ENCODE peak calls at places on chromosomes 13 and 19, in six cellular contexts. X, R, J, G, V and Q are unnamed samples. For H3K27me3, the result is how much of the 10 kb centered on the place peaks cover.

GRCh38 chr13:74133657-74134201 is 475 bp downstream of the KLF12 start:
- DNase-seq in X (peak), R (peak), J (peak), G (peak), V (peak), Q (peak)

GRCh38 chr19:51493776-51494175 is 7.8 kb downstream of the SIGLEC12 start:
- DNase-seq in X (no peak), R (no peak), J (no peak), G (no peak), V (no peak), Q (no peak)

GRCh38 chr19:7681336-7682174 is 922 bp downstream of the TRAPPC5 start:
- DNase-seq in X (peak), R (peak), J (peak), G (peak), V (peak), Q (peak)

GRCh38 chr13:59684105-59684504 is 479.6 kb downstream of the DIAPH3 start:
- DNase-seq in X (no peak), R (no peak), J (no peak), G (no peak), V (no peak), Q (no peak)

GRCh38 chr13:40221460-40222201 is 444.8 kb downstream of the FOXO1 start:
- DNase-seq in X (no peak), R (peak), J (no peak), G (no peak), V (no peak), Q (no peak)

GRCh38 chr13:105087941-105088340 is 1447.5 kb downstream of the EFNB2 start:
- DNase-seq in X (no peak), R (no peak), J (no peak), G (no peak), V (no peak), Q (no peak)

GRCh38 chr19:45782820-45783785 is 813 bp upstream of the DMPK start:
- DNase-seq in X (peak), R (peak), J (no peak), G (no peak), V (no peak), Q (no peak)

GRCh38 chr13:40318366-40318765 is 348.1 kb downstream of the FOXO1 start:
- DNase-seq in X (no peak), R (no peak), J (no peak), G (peak), V (peak), Q (no peak)

GRCh38 chr13:25980255-25980654 is 71.6 kb downstream of the SHISA2 start:
- DNase-seq in X (peak), R (no peak), J (no peak), G (no peak), V (no peak), Q (no peak)

GRCh38 chr19:39858541-39858940 is 12.4 kb upstream of the FBL start:
- DNase-seq in X (peak), R (peak), J (no peak), G (peak), V (no peak), Q (peak)

GRCh38 chr13:35961461-35962220 is 169.5 kb downstream of the DCLK1 start:
- DNase-seq in X (peak), R (no peak), J (no peak), G (no peak), V (no peak), Q (no peak)

GRCh38 chr19:10820173-10820572 is 15.8 kb downstream of the TMED1 start:
- DNase-seq in X (no peak), R (no peak), J (no peak), G (no peak), V (no peak), Q (no peak)

GRCh38 chr19:58277748-58278147 is 1.0 kb upstream of the ZNF8 start:
- DNase-seq in X (no peak), R (no peak), J (no peak), G (no peak), V (no peak), Q (no peak)

GRCh38 chr13:37984357-37984756 is 114.8 kb upstream of the TRPC4 start:
- DNase-seq in X (no peak), R (no peak), J (no peak), G (no peak), V (no peak), Q (no peak)

GRCh38 chr13:108923386-108924061 is 294.1 kb downstream of the MYO16 start:
- DNase-seq in X (no peak), R (no peak), J (no peak), G (no peak), V (no peak), Q (no peak)

GRCh38 chr19:13169769-13170168 is 19.6 kb downstream of the IER2 start:
- DNase-seq in X (peak), R (no peak), J (no peak), G (peak), V (no peak), Q (no peak)

GRCh38 chr13:42474954-42475353 is 99.0 kb upstream of the TNFSF11 start:
- DNase-seq in X (peak), R (no peak), J (no peak), G (no peak), V (no peak), Q (no peak)

GRCh38 chr19:7769171-7769570 is 6.1 kb downstream of the CLEC4M start:
- DNase-seq in X (no peak), R (no peak), J (no peak), G (no peak), V (no peak), Q (no peak)

GRCh38 chr13:61151062-61151461 is 264.6 kb downstream of the PCDH20 start:
- DNase-seq in X (no peak), R (no peak), J (no peak), G (no peak), V (no peak), Q (no peak)

GRCh38 chr19:7224995-7225394 is 69.2 kb downstream of the INSR start:
- DNase-seq in X (no peak), R (no peak), J (no peak), G (no peak), V (no peak), Q (no peak)

GRCh38 chr13:70339738-70340137 is 231.5 kb upstream of the KLHL1 start:
- DNase-seq in X (no peak), R (no peak), J (peak), G (peak), V (no peak), Q (no peak)

GRCh38 chr13:30978981-30979956 is 46.8 kb downstream of the TEX26 start:
- DNase-seq in X (no peak), R (no peak), J (peak), G (peak), V (peak), Q (no peak)

GRCh38 chr19:11208526-11209471 is 11.5 kb upstream of the KANK2 start:
- DNase-seq in X (no peak), R (no peak), J (no peak), G (no peak), V (no peak), Q (no peak)

GRCh38 chr19:15330801-15331418 is 1.4 kb downstream of the BRD4 start:
- DNase-seq in X (peak), R (no peak), J (no peak), G (no peak), V (no peak), Q (no peak)

GRCh38 chr13:110229905-110230563 is 76.9 kb downstream of the COL4A1 start:
- DNase-seq in X (no peak), R (no peak), J (no peak), G (no peak), V (peak), Q (no peak)

GRCh38 chr19:18007939-18008673 is at the start of gene ARRDC2:
- DNase-seq in X (peak), R (peak), J (peak), G (peak), V (peak), Q (peak)

GRCh38 chr19:12639901-12640613 is 26.5 kb downstream of the MAN2B1 start:
- DNase-seq in X (peak), R (peak), J (peak), G (peak), V (peak), Q (peak)

GRCh38 chr13:101111894-101112293 is 304.4 kb downstream of the NALCN start:
- DNase-seq in X (peak), R (no peak), J (no peak), G (no peak), V (no peak), Q (no peak)

GRCh38 chr13:44013666-44014291 is 134.1 kb downstream of the LACC1 start:
- DNase-seq in X (peak), R (peak), J (no peak), G (no peak), V (no peak), Q (no peak)

GRCh38 chr19:14114854-14115253 is 2.7 kb downstream of the PRKACA start:
- DNase-seq in X (no peak), R (no peak), J (peak), G (peak), V (no peak), Q (peak)

GRCh38 chr19:49324801-49325491 is at the start of gene SLC6A16:
- DNase-seq in X (no peak), R (no peak), J (peak), G (no peak), V (peak), Q (no peak)

GRCh38 chr19:16920816-16921529 is 32.2 kb downstream of the F2RL3 start:
- DNase-seq in X (peak), R (no peak), J (no peak), G (no peak), V (no peak), Q (no peak)

GRCh38 chr19:56573914-56574313 is 6.6 kb downstream of the ZNF470 start:
- DNase-seq in X (no peak), R (no peak), J (no peak), G (no peak), V (no peak), Q (no peak)

GRCh38 chr19:56066152-56067023 is 54.7 kb downstream of the ZNF787 start:
- DNase-seq in X (peak), R (peak), J (peak), G (peak), V (no peak), Q (peak)

GRCh38 chr13:43377955-43378354 is 354.6 kb downstream of the DNAJC15 start:
- DNase-seq in X (peak), R (no peak), J (no peak), G (peak), V (no peak), Q (no peak)

GRCh38 chr19:10517760-10518443 is 655 bp upstream of the S1PR5 start:
- DNase-seq in X (peak), R (no peak), J (peak), G (no peak), V (no peak), Q (no peak)

GRCh38 chr19:38616265-38616664 is 1.5 kb downstream of the MAP4K1 start:
- DNase-seq in X (no peak), R (no peak), J (no peak), G (no peak), V (no peak), Q (no peak)

GRCh38 chr13:99370476-99371272 is 63.5 kb upstream of the GPR183 start:
- DNase-seq in X (no peak), R (no peak), J (no peak), G (no peak), V (no peak), Q (no peak)

GRCh38 chr19:1523412-1524205 is at the start of gene PLK5:
- DNase-seq in X (no peak), R (no peak), J (no peak), G (no peak), V (no peak), Q (no peak)
- TF ChIP-seq POLR2A in X (no peak), R (no peak), J (peak), G (no peak), V (no peak), Q (no peak)

GRCh38 chr13:87678353-87678752 is 7.2 kb downstream of the SLITRK5 start:
- DNase-seq in X (no peak), R (no peak), J (peak), G (no peak), V (no peak), Q (no peak)
- H3K27me3 ChIP-seq in X (under half), R (under half), J (half or more), G (under half), V (under half), Q (under half)

DNA sequence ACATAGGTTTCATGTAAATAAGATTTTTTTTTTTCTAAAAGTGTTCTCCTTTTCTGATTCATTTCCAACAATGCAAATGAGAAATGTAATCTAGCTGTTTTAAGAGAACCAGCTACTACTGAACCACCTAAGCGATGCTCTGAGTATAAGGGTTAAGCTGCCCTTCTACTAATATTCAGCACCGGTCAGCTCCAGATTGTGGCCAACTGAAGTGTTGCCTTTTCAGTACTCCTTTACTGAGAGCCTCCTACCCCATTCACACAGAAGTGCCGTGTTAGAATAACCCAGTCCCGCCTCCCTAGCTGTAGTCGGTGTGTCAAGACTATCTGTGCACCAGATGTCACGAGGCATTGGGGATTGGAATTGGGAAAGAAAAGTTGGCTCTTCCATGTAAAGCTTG is 45.4 kb downstream of the FAM124A start:
- DNase-seq in X (no peak), R (no peak), J (no peak), G (no peak), V (no peak), Q (no peak)
- TF ChIP-seq CTCF in X (no peak), R (no peak), J (no peak), G (no peak), V (no peak), Q (no peak)

GRCh38 chr19:50358483-50359431 is 6.7 kb downstream of the NAPSA start:
- DNase-seq in X (peak), R (peak), J (no peak), G (peak), V (no peak), Q (peak)
- TF ChIP-seq POLR2A in X (no peak), R (no peak), J (no peak), G (no peak), V (no peak), Q (no peak)

GRCh38 chr19:35291259-35291658 is 702 bp upstream of the MAG start:
- DNase-seq in X (no peak), R (no peak), J (no peak), G (no peak), V (no peak), Q (no peak)
- H3K27me3 ChIP-seq in X (under half), R (under half), J (under half), G (under half), V (under half), Q (under half)